ENCODE peak calls at places on chromosomes 11 and 22, in six cellular contexts. O is tibial artery, A is neural progenitor cell, L is A549, U is colonic mucosa, T is right cardiac atrium. D is an unnamed sample.
A peak's percentile ranks its signal among the peaks of the same experiment; 100 is the strongest.

GRCh38 chr11:45528435-45528834 is 137.0 kb downstream of the CHST1 start:
- DNase-seq in T (no peak), L (no peak), O (no peak), A (no peak), U (no peak), D (no peak)

GRCh38 chr11:15336016-15336415 is 221.3 kb downstream of the INSC start:
- DNase-seq in O (no peak), L (no peak), T (no peak), U (no peak), A (peak; percentile 41), D (no peak)

GRCh38 chr11:42239102-42239501 is 779.6 kb upstream of the LRRC4C start:
- DNase-seq in O (no peak), T (no peak), L (no peak), A (no peak), U (no peak), D (no peak)

GRCh38 chr22:26845016-26845728 is 187.8 kb downstream of the MIAT start:
- DNase-seq in T (no peak), O (no peak), L (no peak), U (no peak), A (no peak), D (no peak)

GRCh38 chr22:45968751-45969413 is 8.1 kb downstream of the WNT7B start:
- DNase-seq in A (no peak), L (no peak), O (no peak), U (no peak), T (no peak), D (no peak)

GRCh38 chr11:61482513-61482912 is 26.0 kb upstream of the LRRC10B start:
- DNase-seq in O (no peak), L (peak; percentile 33), T (no peak), U (no peak), A (peak; percentile 74), D (no peak)

GRCh38 chr11:16976360-16976759 is 37.9 kb downstream of the PLEKHA7 start:
- DNase-seq in U (no peak), L (no peak), O (no peak), T (no peak), A (no peak), D (no peak)

GRCh38 chr22:48240165-48240934 is 1477.9 kb downstream of the TBC1D22A start:
- DNase-seq in O (no peak), T (no peak), L (no peak), U (no peak), A (peak; percentile 88), D (no peak)

DNA sequence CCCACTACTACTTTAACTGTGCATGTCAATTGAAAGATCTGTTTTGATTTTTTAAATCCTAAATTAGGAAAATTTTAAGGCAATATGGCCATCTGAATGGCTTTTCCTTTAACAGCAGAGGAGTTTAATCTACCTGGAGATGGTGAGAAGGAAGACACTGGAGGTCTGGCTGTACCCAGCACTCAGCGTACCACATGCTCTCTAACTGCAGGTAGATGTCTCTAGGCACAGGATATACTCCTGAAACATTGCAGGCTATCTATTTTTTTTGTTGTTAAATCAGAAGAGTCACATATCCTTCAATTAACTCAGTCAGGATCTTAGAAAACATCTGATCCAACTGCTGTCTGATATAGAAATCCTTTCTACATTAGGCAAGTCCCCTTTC is 17.3 kb upstream of the CASTOR1 start:
- DNase-seq in A (no peak), T (no peak), U (no peak), O (no peak), L (no peak), D (no peak)
- H3K27ac ChIP-seq in A (no peak overlapping the region), T (no peak overlapping the region), U (peak overlapping the region; percentile 67), O (peak overlapping the region; percentile 66), L (no peak overlapping the region), D (no peak overlapping the region)

GRCh38 chr11:58577441-58578135 is 1.3 kb upstream of the ZFP91 start:
- DNase-seq in T (peak; percentile 77), A (peak; percentile 61), L (no peak), U (peak; percentile 68), O (peak; percentile 62), D (peak; percentile 28)

GRCh38 chr11:58579192-58580129 is 598 bp downstream of the ZFP91 start:
- DNase-seq in L (peak; percentile 92), U (peak; percentile 96), A (peak; percentile 90), O (peak; percentile 93), T (peak; percentile 96), D (peak; percentile 96)

GRCh38 chr11:58578136-58578634 is 678 bp upstream of the ZFP91 start:
- DNase-seq in O (peak; percentile 94), T (peak; percentile 97), U (peak; percentile 96), A (peak; percentile 98), L (peak; percentile 98), D (peak; percentile 85)

GRCh38 chr11:58580311-58580710 is 1.4 kb downstream of the ZFP91 start:
- DNase-seq in O (no peak), U (no peak), L (no peak), T (no peak), A (no peak), D (no peak)

DNA sequence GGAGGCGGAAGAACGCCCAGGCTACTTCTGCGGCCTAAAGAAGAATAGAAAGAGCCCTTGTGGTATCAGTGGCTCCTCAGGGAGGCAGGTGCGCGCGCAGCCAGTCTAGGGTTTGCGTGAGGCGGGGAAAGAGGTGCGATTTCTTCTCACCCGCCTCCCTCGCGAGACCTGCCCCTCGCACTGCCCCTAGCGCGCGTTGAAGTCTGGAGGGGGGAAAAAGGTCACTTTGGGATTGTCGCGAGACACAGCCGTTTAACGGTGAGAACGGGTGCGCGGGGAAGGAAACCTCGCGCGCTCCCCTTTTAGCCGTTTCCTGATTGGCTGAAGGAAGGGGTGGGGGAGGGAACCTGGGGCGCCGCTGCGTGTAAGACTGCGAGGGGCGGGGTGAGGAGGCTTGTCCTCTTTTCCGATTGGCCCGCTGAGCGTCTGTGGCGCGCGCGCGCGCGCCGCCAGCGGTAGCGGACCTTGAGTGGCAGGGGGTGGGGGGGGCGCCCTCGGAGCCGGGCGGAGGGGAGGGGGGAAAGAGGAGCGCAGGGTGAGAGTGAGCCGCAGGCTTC is at the start of gene ZFP91:
- DNase-seq in A (peak; percentile 99), O (peak; percentile 98), T (peak; percentile 99), U (peak; percentile 97), L (peak; percentile 98), D (peak; percentile 97)
- H3K4me1 ChIP-seq in A (peaks cover 37% of the 10 kb centered on the region), O (peaks cover 51% of the 10 kb centered on the region), T (peaks cover 2% of the 10 kb centered on the region), U (peaks cover 25% of the 10 kb centered on the region), L (peaks cover 63% of the 10 kb centered on the region), D (peaks cover 59% of the 10 kb centered on the region)

GRCh38 chr11:86740628-86741488 is 59.5 kb upstream of the PRSS23 start:
- DNase-seq in U (peak; percentile 31), T (peak; percentile 68), L (peak; percentile 95), A (peak; percentile 11), O (peak; percentile 70), D (peak; percentile 56)

GRCh38 chr11:86737752-86738151 is 62.6 kb upstream of the PRSS23 start:
- DNase-seq in A (no peak), T (no peak), L (peak; percentile 63), U (no peak), O (no peak), D (no peak)

GRCh38 chr11:86737223-86737622 is 63.1 kb upstream of the PRSS23 start:
- DNase-seq in L (no peak), O (no peak), T (no peak), A (no peak), U (no peak), D (no peak)

GRCh38 chr11:86736303-86737143 is 63.8 kb upstream of the PRSS23 start:
- DNase-seq in L (peak; percentile 39), A (no peak), O (no peak), U (no peak), T (no peak), D (no peak)

GRCh38 chr11:86738615-86739014 is 61.7 kb upstream of the PRSS23 start:
- DNase-seq in L (no peak), O (no peak), A (no peak), U (no peak), T (no peak), D (no peak)
- H3K27ac ChIP-seq in L (peak overlapping the region; percentile 88), O (peak overlapping the region; percentile 28), A (no peak overlapping the region), U (no peak overlapping the region), T (no peak overlapping the region), D (no peak overlapping the region)

GRCh38 chr11:68524681-68525080 is 64.1 kb downstream of the PPP6R3 start:
- DNase-seq in L (no peak), U (peak; percentile 31), O (no peak), A (no peak), T (no peak), D (no peak)

GRCh38 chr11:68525320-68525719 is 64.8 kb downstream of the PPP6R3 start:
- DNase-seq in A (no peak), T (no peak), U (no peak), L (no peak), O (no peak), D (no peak)

GRCh38 chr11:68525930-68526329 is 65.4 kb downstream of the PPP6R3 start:
- DNase-seq in L (no peak), T (no peak), O (no peak), U (no peak), A (no peak), D (no peak)

GRCh38 chr11:68523743-68524142 is 63.2 kb downstream of the PPP6R3 start:
- DNase-seq in L (no peak), O (no peak), A (no peak), T (no peak), U (no peak), D (no peak)

GRCh38 chr11:68524213-68524612 is 63.7 kb downstream of the PPP6R3 start:
- DNase-seq in U (no peak), L (no peak), A (no peak), T (no peak), O (no peak), D (no peak)
- H3K4me1 ChIP-seq in U (peaks cover 16% of the 10 kb centered on the region), L (peaks cover 7% of the 10 kb centered on the region), A (peaks cover 17% of the 10 kb centered on the region), T (peaks cover 8% of the 10 kb centered on the region), O (peaks cover 16% of the 10 kb centered on the region), D (peaks cover 3% of the 10 kb centered on the region)

DNA sequence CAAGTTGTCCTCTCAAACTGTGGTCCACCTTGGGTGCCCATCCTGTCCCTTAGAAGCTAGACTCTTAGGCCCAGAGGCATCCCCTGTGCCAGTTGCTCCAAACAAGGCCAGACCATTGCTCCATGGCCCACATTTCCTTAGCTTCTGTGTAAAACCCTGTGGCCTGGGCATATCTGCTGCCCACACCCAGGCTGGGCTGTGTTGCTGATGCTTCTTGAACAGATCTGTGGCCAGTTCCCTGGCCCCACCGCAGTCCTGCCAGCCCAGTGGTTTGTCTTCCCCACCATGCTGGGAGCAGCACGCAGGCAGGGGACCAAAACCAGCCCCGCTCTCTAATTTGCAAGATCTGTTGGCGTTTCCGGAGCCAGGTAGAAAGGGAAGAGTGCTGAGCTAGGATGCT is 72.2 kb downstream of the CSNK2A3 start:
- DNase-seq in O (no peak), U (no peak), T (no peak), A (no peak), L (no peak), D (no peak)
- H3K27ac ChIP-seq in O (no peak overlapping the region), U (no peak overlapping the region), T (no peak overlapping the region), A (no peak overlapping the region), L (no peak overlapping the region), D (no peak overlapping the region)

D was measured in tibial nerve.